ENCODE peak calls at places on chromosome 22, in six cellular contexts. M is fibroblast of lung, S is Peyer's patch, N is adipocyte, Z is left ventricle myocardium inferior, F is K562. Y is an unnamed sample.

GRCh38 chr22:44108806-44109385 is 71.8 kb upstream of the PARVG start:
- DNase-seq in M (no peak), S (no peak), N (peak; percentile 18), Z (no peak), F (no peak), Y (no peak)

GRCh38 chr22:30573594-30574094 is 821 bp downstream of the GAL3ST1 start:
- DNase-seq in M (no peak), S (no peak), N (no peak), Z (no peak), F (no peak), Y (no peak)

GRCh38 chr22:24801906-24802504 is 4.0 kb upstream of the SGSM1 start:
- DNase-seq in M (no peak), S (no peak), N (no peak), Z (no peak), F (no peak), Y (no peak)

GRCh38 chr22:30250713-30251267 is 4.2 kb upstream of the LIF start:
- DNase-seq in M (no peak), S (no peak), N (peak; percentile 70), Z (no peak), F (no peak), Y (peak; percentile 88)

GRCh38 chr22:43992331-43992821 is 31.7 kb upstream of the PARVB start:
- DNase-seq in M (peak; percentile 42), S (no peak), N (peak; percentile 13), Z (no peak), F (no peak), Y (peak; percentile 97)

GRCh38 chr22:43847376-43848289 is 14.7 kb downstream of the SULT4A1 start:
- DNase-seq in M (no peak), S (peak; percentile 9), N (no peak), Z (no peak), F (no peak), Y (no peak)

GRCh38 chr22:22684605-22685561 is 40.5 kb downstream of the GGTLC2 start:
- DNase-seq in M (peak; percentile 90), S (peak; percentile 81), N (peak; percentile 82), Z (no peak), F (peak; percentile 77), Y (peak; percentile 95)

GRCh38 chr22:45207981-45208664 is 32.6 kb downstream of the KIAA0930 start:
- DNase-seq in M (peak; percentile 65), S (no peak), N (peak; percentile 54), Z (no peak), F (no peak), Y (no peak)

GRCh38 chr22:28922540-28923244 is 39.3 kb downstream of the ZNRF3 start:
- DNase-seq in M (no peak), S (no peak), N (no peak), Z (no peak), F (no peak), Y (no peak)

GRCh38 chr22:44587004-44587793 is 89.2 kb upstream of the RTL6 start:
- DNase-seq in M (no peak), S (no peak), N (no peak), Z (peak; percentile 12), F (no peak), Y (no peak)

GRCh38 chr22:21876486-21877176 is 9.2 kb upstream of the MAPK1 start:
- DNase-seq in M (peak; percentile 89), S (no peak), N (peak; percentile 93), Z (no peak), F (peak; percentile 75), Y (no peak)

GRCh38 chr22:23286296-23286695 is 106.0 kb downstream of the BCR start:
- DNase-seq in M (no peak), S (no peak), N (no peak), Z (no peak), F (peak; percentile 73), Y (no peak)

GRCh38 chr22:17570851-17571631 is 7.7 kb downstream of the SLC25A18 start:
- DNase-seq in M (peak; percentile 97), S (peak; percentile 79), N (peak; percentile 71), Z (peak; percentile 92), F (no peak), Y (peak; percentile 50)

GRCh38 chr22:49182416-49182815 is 645.3 kb downstream of the BRD1 start:
- DNase-seq in M (no peak), S (no peak), N (no peak), Z (no peak), F (no peak), Y (no peak)

GRCh38 chr22:29003975-29004646 is 57.5 kb downstream of the C22orf31 start:
- DNase-seq in M (no peak), S (no peak), N (no peak), Z (no peak), F (no peak), Y (no peak)

GRCh38 chr22:22692707-22693530 is 48.5 kb downstream of the GGTLC2 start:
- DNase-seq in M (peak; percentile 61), S (peak; percentile 92), N (peak; percentile 34), Z (no peak), F (peak; percentile 100), Y (peak; percentile 58)

GRCh38 chr22:11066458-11067285 is 4461.3 kb upstream of the OR11H1 start:
- DNase-seq in M (no peak), S (no peak), N (no peak), Z (no peak), F (peak; percentile 28), Y (no peak)

GRCh38 chr22:38444783-38445182 is 10.2 kb downstream of the KCNJ4 start:
- DNase-seq in M (no peak), S (no peak), N (no peak), Z (no peak), F (no peak), Y (no peak)

GRCh38 chr22:43955883-43956286 is 643 bp downstream of the SAMM50 start:
- DNase-seq in M (peak; percentile 13), S (no peak), N (no peak), Z (no peak), F (no peak), Y (peak; percentile 17)

GRCh38 chr22:33299245-33299956 is 241.2 kb upstream of the SYN3 start:
- DNase-seq in M (no peak), S (peak; percentile 82), N (no peak), Z (no peak), F (no peak), Y (no peak)

GRCh38 chr22:29636751-29637150 is 33.3 kb downstream of the NF2 start:
- DNase-seq in M (no peak), S (no peak), N (no peak), Z (no peak), F (no peak), Y (no peak)

GRCh38 chr22:50209893-50210292 is 9.1 kb downstream of the SELENOO start:
- DNase-seq in M (peak; percentile 68), S (peak; percentile 88), N (peak; percentile 82), Z (peak; percentile 59), F (peak; percentile 38), Y (no peak)
- H3K36me3 ChIP-seq in M (peaks cover 34% of the 10 kb centered on the region), S (no peaks in the 10 kb centered on the region), N (peaks cover 46% of the 10 kb centered on the region), Z (peaks cover 84% of the 10 kb centered on the region), F (peaks cover 59% of the 10 kb centered on the region), Y (peaks cover 62% of the 10 kb centered on the region)

GRCh38 chr22:27370281-27370680 is 431.3 kb downstream of the MN1 start:
- DNase-seq in M (no peak), S (no peak), N (no peak), Z (no peak), F (no peak), Y (no peak)
- H3K27me3 ChIP-seq in M (peaks cover 10% of the 10 kb centered on the region), S (no peaks in the 10 kb centered on the region), N (peaks cover 33% of the 10 kb centered on the region), Z (peaks cover 58% of the 10 kb centered on the region), F (no peaks in the 10 kb centered on the region), Y (peaks cover 17% of the 10 kb centered on the region)

GRCh38 chr22:40183029-40183581 is 5.4 kb downstream of the TNRC6B start:
- DNase-seq in M (peak; percentile 80), S (no peak), N (peak; percentile 95), Z (no peak), F (no peak), Y (no peak)

GRCh38 chr22:40189979-40190378 is 12.3 kb downstream of the TNRC6B start:
- DNase-seq in M (no peak), S (no peak), N (no peak), Z (no peak), F (no peak), Y (no peak)

GRCh38 chr22:40182231-40182835 is 4.6 kb downstream of the TNRC6B start:
- DNase-seq in M (no peak), S (no peak), N (no peak), Z (no peak), F (no peak), Y (no peak)

GRCh38 chr22:40190501-40190900 is 12.8 kb downstream of the TNRC6B start:
- DNase-seq in M (no peak), S (peak; percentile 74), N (no peak), Z (peak; percentile 45), F (peak; percentile 70), Y (no peak)

GRCh38 chr22:40187389-40187788 is 9.7 kb downstream of the TNRC6B start:
- DNase-seq in M (no peak), S (no peak), N (no peak), Z (no peak), F (peak; percentile 36), Y (no peak)
- H3K36me3 ChIP-seq in M (no peaks in the 10 kb centered on the region), S (no peaks in the 10 kb centered on the region), N (no peaks in the 10 kb centered on the region), Z (no peaks in the 10 kb centered on the region), F (peaks cover 4% of the 10 kb centered on the region), Y (no peaks in the 10 kb centered on the region)

GRCh38 chr22:35231585-35232084 is 25.7 kb upstream of the HMGXB4 start:
- DNase-seq in M (peak; percentile 64), S (peak; percentile 79), N (peak; percentile 57), Z (peak; percentile 33), F (peak; percentile 69), Y (peak; percentile 53)
- H3K27me3 ChIP-seq in M (peaks cover 7% of the 10 kb centered on the region), S (no peaks in the 10 kb centered on the region), N (peaks cover 49% of the 10 kb centered on the region), Z (peaks cover 77% of the 10 kb centered on the region), F (no peaks in the 10 kb centered on the region), Y (peaks cover 10% of the 10 kb centered on the region)

GRCh38 chr22:46373838-46374662 is 38.5 kb downstream of the TRMU start:
- DNase-seq in M (no peak), S (no peak), N (no peak), Z (no peak), F (no peak), Y (no peak)

GRCh38 chr22:46374663-46375474 is 39.4 kb downstream of the TRMU start:
- DNase-seq in M (no peak), S (peak; percentile 78), N (no peak), Z (no peak), F (no peak), Y (no peak)

GRCh38 chr22:46376908-46377565 is 41.5 kb downstream of the TRMU start:
- DNase-seq in M (no peak), S (no peak), N (no peak), Z (no peak), F (no peak), Y (no peak)

GRCh38 chr22:46377566-46378498 is 42.3 kb downstream of the TRMU start:
- DNase-seq in M (no peak), S (peak; percentile 89), N (peak; percentile 38), Z (no peak), F (no peak), Y (no peak)

DNA sequence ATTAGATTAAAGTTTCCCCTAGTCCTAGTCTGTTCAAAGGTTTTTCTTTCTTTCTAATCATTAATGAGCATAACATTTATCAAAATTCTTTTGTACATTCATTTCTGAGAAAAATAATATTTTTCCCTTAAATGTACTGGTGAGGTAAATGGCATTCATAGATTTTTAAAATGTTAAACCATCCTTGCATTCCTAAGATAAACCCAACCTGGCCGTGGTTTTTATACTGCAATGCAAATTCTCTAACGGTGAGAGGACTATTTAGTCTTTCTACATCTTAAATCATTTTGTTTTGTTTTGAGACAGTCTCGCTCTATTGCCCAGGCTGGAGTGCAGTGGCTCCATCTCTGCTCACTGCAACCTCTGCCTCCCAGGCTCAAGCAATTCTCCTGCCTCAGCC is 40.6 kb downstream of the TRMU start:
- DNase-seq in M (no peak), S (no peak), N (no peak), Z (no peak), F (no peak), Y (no peak)
- H3K36me3 ChIP-seq in M (no peaks in the 10 kb centered on the region), S (no peaks in the 10 kb centered on the region), N (no peaks in the 10 kb centered on the region), Z (no peaks in the 10 kb centered on the region), F (no peaks in the 10 kb centered on the region), Y (no peaks in the 10 kb centered on the region)

Y was measured in MG63.